ENCODE peak calls at places on chromosomes 2 and 18, in four cellular contexts. A, N, R and T are unnamed samples.
A peak's percentile ranks its signal among the peaks of the same experiment; 100 is the strongest.

GRCh38 chr18:10973579-10974260 is 175.6 kb downstream of the PIEZO2 start:
- DNase-seq in A (no peak), R (peak; percentile 15), N (peak; percentile 49), T (no peak)

GRCh38 chr2:105426626-105427292 is 27.9 kb upstream of the FHL2 start:
- DNase-seq in N (no peak), A (no peak), R (no peak), T (no peak)

GRCh38 chr2:205197468-205198129 is 484.7 kb upstream of the NRP2 start:
- DNase-seq in N (no peak), R (no peak), A (no peak), T (no peak)

GRCh38 chr18:8807502-8807833 is 102.1 kb downstream of the MTCL1 start:
- DNase-seq in R (no peak), N (no peak), A (no peak), T (no peak)

GRCh38 chr18:57052759-57053158 is 94.1 kb upstream of the BOD1L2 start:
- DNase-seq in N (no peak), A (no peak), R (no peak), T (no peak)

GRCh38 chr2:59297829-59298228 is 1056.7 kb upstream of the FANCL start:
- DNase-seq in A (no peak), R (no peak), N (no peak), T (no peak)

GRCh38 chr18:11518788-11519685 is 90.4 kb upstream of the SLC35G4 start:
- DNase-seq in N (peak; percentile 55), A (no peak), R (peak; percentile 65), T (no peak)

GRCh38 chr2:86052676-86053075 is 53.0 kb downstream of the POLR1A start:
- DNase-seq in A (no peak), R (no peak), N (no peak), T (no peak)

GRCh38 chr18:77101410-77102245 is 31.0 kb downstream of the MBP start:
- DNase-seq in N (peak; percentile 72), A (peak; percentile 94), R (peak; percentile 93), T (no peak)

GRCh38 chr2:69054431-69054830 is 41.5 kb downstream of the ANTXR1 start:
- DNase-seq in N (no peak), R (no peak), A (no peak), T (no peak)

GRCh38 chr18:54607213-54607934 is 16.3 kb downstream of the DYNAP start:
- DNase-seq in R (peak; percentile 10), A (no peak), N (no peak), T (no peak)

GRCh38 chr2:216108310-216108966 is 710 bp upstream of the XRCC5 start:
- DNase-seq in R (no peak), N (no peak), A (no peak), T (no peak)

GRCh38 chr2:20294231-20294630 is 56.4 kb downstream of the PUM2 start:
- DNase-seq in N (no peak), A (no peak), R (no peak), T (no peak)

GRCh38 chr2:233976690-233977294 is 59.6 kb downstream of the TRPM8 start:
- DNase-seq in A (no peak), R (peak; percentile 64), N (no peak), T (no peak)

GRCh38 chr2:182866461-182867369 is at the start of gene FRZB:
- DNase-seq in A (peak; percentile 74), R (peak; percentile 20), N (peak; percentile 57), T (peak; percentile 92)

GRCh38 chr2:201881382-201881720 is 75.0 kb downstream of the CDK15 start:
- DNase-seq in R (no peak), A (no peak), N (no peak), T (no peak)

GRCh38 chr2:189370719-189371118 is 70.6 kb upstream of the WDR75 start:
- DNase-seq in N (no peak), A (no peak), R (no peak), T (no peak)

GRCh38 chr2:20604957-20605381 is 45.9 kb downstream of the HS1BP3 start:
- DNase-seq in N (peak; percentile 47), R (no peak), A (peak; percentile 64), T (peak; percentile 22)

GRCh38 chr2:190859347-190860297 is 21.0 kb upstream of the GLS start:
- DNase-seq in A (no peak), N (no peak), R (peak; percentile 27), T (no peak)

GRCh38 chr18:24488824-24489493 is 28.5 kb downstream of the HRH4 start:
- DNase-seq in A (no peak), R (peak; percentile 27), N (no peak), T (no peak)

GRCh38 chr2:61179701-61180639 is 18.0 kb downstream of the C2orf74 start:
- DNase-seq in R (no peak), N (peak; percentile 89), A (peak; percentile 70), T (no peak)

GRCh38 chr2:72827999-72828646 is 2.3 kb upstream of the EXOC6B start:
- DNase-seq in A (no peak), R (peak; percentile 90), N (no peak), T (no peak)

GRCh38 chr2:8119782-8120551 is 561.9 kb upstream of the ID2 start:
- DNase-seq in N (peak; percentile 70), R (peak; percentile 11), A (no peak), T (no peak)

GRCh38 chr2:16123421-16123820 is 183.1 kb downstream of the MYCN start:
- DNase-seq in N (no peak), R (no peak), A (no peak), T (no peak)

GRCh38 chr2:231687133-231687852 is 21.0 kb upstream of the PTMA start:
- DNase-seq in R (peak; percentile 38), N (peak; percentile 67), A (no peak), T (no peak)

GRCh38 chr2:67974564-67975430 is 88.0 kb downstream of the C1D start:
- DNase-seq in N (peak; percentile 25), R (no peak), A (no peak), T (no peak)

GRCh38 chr18:45282101-45282812 is 333.0 kb upstream of the SLC14A2 start:
- DNase-seq in N (no peak), A (no peak), R (no peak), T (no peak)
- TF ChIP-seq CTCF in N (no peak), A (no peak), R (no peak), T (no peak)

DNA sequence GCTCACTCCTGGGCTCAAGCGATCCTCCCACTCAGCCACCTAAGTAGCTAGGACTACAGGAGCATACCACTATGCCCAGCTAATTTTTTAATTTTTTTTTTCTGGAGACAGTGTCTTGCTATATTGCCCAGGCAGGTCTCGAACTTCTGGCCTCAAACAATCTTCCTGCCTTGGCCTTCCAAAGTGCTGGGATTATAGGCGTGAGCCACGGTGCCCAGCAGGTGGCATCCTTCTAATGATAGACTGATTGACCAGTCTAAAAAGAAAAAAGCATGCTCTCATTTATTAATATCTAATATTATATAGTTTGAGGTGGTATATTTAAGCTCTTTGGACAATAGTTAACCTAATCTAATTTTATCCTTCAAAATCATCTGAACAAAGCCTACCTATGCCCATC is 198.6 kb downstream of the CAMKMT start:
- DNase-seq in A (no peak), R (no peak), N (peak; percentile 13), T (no peak)
- TF ChIP-seq CTCF in A (no peak), R (no peak), N (no peak), T (peak; percentile 62)

GRCh38 chr2:217370391-217370790 is 510.5 kb upstream of the TNP1 start:
- DNase-seq in N (no peak), R (peak; percentile 72), A (no peak), T (no peak)
- TF ChIP-seq CTCF in N (no peak), R (no peak), A (no peak), T (no peak)

GRCh38 chr18:33195795-33196194 is 244.7 kb downstream of the CCDC178 start:
- DNase-seq in N (no peak), A (no peak), R (no peak), T (no peak)

GRCh38 chr18:33205777-33206176 is 234.7 kb downstream of the CCDC178 start:
- DNase-seq in N (no peak), A (no peak), R (no peak), T (no peak)

DNA sequence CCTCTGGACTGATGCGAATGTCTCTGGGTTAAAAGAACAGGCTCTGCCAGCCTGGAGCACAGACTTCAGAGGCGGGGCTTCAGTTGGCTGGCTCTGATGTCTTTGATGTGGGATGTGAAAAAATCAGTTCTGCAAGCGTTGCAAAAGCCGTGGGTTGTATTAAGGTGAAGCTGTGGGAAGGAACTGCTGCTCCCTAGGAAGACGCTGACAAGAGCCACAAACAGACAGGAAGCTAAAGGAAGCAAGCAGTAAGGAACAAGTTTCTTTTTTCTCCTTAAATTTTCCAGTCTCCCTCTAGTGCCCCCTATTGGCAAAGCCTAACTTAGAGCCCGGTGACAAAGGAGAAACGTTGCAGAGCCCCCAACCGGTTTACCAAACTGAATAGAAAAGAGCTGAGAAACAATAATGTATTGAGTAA is 239.0 kb downstream of the CCDC178 start:
- DNase-seq in A (no peak), N (peak; percentile 10), R (no peak), T (no peak)
- TF ChIP-seq CTCF in A (no peak), N (no peak), R (no peak), T (peak; percentile 83)

GRCh38 chr2:9737053-9737875 is 106.0 kb upstream of the TAF1B start:
- DNase-seq in N (no peak), A (no peak), R (no peak), T (no peak)
- TF ChIP-seq CTCF in N (no peak), A (no peak), R (no peak), T (peak; percentile 24)

GRCh38 chr2:127526142-127526939 is at the start of gene IWS1:
- DNase-seq in N (peak; percentile 96), R (peak; percentile 95), A (peak; percentile 97), T (peak; percentile 98)
- TF ChIP-seq CTCF in N (peak; percentile 52), R (no peak), A (peak; percentile 40), T (peak; percentile 22)

DNA sequence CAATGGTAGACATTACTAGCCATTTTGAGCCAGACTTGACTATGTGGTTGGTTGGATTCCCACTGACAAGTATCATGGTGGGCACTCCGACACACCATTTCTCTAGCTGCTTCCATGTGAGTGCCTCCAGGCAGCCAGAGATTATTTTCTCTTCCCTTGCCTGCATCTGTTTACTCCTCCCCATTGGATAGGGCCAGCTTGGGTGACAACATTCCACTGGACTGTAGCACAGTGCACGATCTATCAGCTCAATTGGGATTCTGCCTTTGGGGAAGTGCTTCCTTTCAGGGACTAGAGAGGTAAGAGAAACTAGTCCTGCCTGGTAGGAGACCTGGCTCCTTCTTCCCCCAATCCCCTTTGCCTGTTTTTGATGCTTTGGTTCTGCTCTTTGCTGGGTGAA is 49.0 kb upstream of the MAP4K3 start:
- DNase-seq in N (no peak), A (no peak), R (no peak), T (no peak)
- TF ChIP-seq CTCF in N (no peak), A (no peak), R (no peak), T (no peak)

GRCh38 chr2:176501652-176502051 is 232.4 kb downstream of the MTX2 start:
- DNase-seq in N (no peak), A (no peak), R (no peak), T (no peak)

GRCh38 chr2:176507736-176508135 is 238.5 kb downstream of the MTX2 start:
- DNase-seq in R (no peak), A (no peak), N (no peak), T (no peak)

GRCh38 chr2:176503760-176504159 is 234.5 kb downstream of the MTX2 start:
- DNase-seq in A (no peak), N (no peak), R (no peak), T (no peak)

GRCh38 chr2:176502619-176503018 is 233.4 kb downstream of the MTX2 start:
- DNase-seq in N (no peak), R (no peak), A (no peak), T (no peak)

GRCh38 chr2:176504431-176504830 is 235.2 kb downstream of the MTX2 start:
- DNase-seq in N (no peak), R (no peak), A (no peak), T (no peak)
- TF ChIP-seq CTCF in N (no peak), R (no peak), A (no peak), T (no peak)